ENCODE peak calls at places on chromosomes 6 and 20, in seven cellular contexts. One of them, this sample, is unnamed.

GRCh38 chr6:110170081-110170480 is 9.4 kb downstream of the WASF1 start:
- DNase-seq in HFF-Myc: no peak
- DNase-seq in AG04450: no peak
- DNase-seq in cardiac fibroblast: no peak
- DNase-seq in fibroblast of villous mesenchyme: no peak
- DNase-seq in tibial artery: no peak
- DNase-seq in astrocyte of the cerebellum: no peak
- DNase-seq in this sample: no peak

GRCh38 chr6:170376386-170377084 is 70.0 kb downstream of the FAM120B start:
- DNase-seq in HFF-Myc: no peak
- DNase-seq in AG04450: no peak
- DNase-seq in cardiac fibroblast: no peak
- DNase-seq in fibroblast of villous mesenchyme: no peak
- DNase-seq in tibial artery: no peak
- DNase-seq in astrocyte of the cerebellum: no peak
- DNase-seq in this sample: no peak

GRCh38 chr6:153616506-153616905 is 422.5 kb upstream of the OPRM1 start:
- DNase-seq in HFF-Myc: no peak
- DNase-seq in AG04450: no peak
- DNase-seq in cardiac fibroblast: no peak
- DNase-seq in fibroblast of villous mesenchyme: no peak
- DNase-seq in tibial artery: no peak
- DNase-seq in astrocyte of the cerebellum: no peak
- DNase-seq in this sample: no peak

GRCh38 chr6:100035873-100036653 is 42.0 kb upstream of the MCHR2 start:
- DNase-seq in HFF-Myc: no peak
- DNase-seq in AG04450: no peak
- DNase-seq in cardiac fibroblast: no peak
- DNase-seq in fibroblast of villous mesenchyme: no peak
- DNase-seq in tibial artery: no peak
- DNase-seq in astrocyte of the cerebellum: no peak
- DNase-seq in this sample: no peak

GRCh38 chr6:111980168-111980567 is 73.7 kb upstream of the CCN6 start:
- DNase-seq in HFF-Myc: no peak
- DNase-seq in AG04450: peak; percentile 42
- DNase-seq in cardiac fibroblast: peak; percentile 57
- DNase-seq in fibroblast of villous mesenchyme: peak; percentile 30
- DNase-seq in tibial artery: no peak
- DNase-seq in astrocyte of the cerebellum: no peak
- DNase-seq in this sample: peak; percentile 57

GRCh38 chr6:52015953-52016352 is 71.5 kb downstream of the PKHD1 start:
- DNase-seq in HFF-Myc: no peak
- DNase-seq in AG04450: no peak
- DNase-seq in cardiac fibroblast: no peak
- DNase-seq in fibroblast of villous mesenchyme: no peak
- DNase-seq in tibial artery: no peak
- DNase-seq in astrocyte of the cerebellum: no peak
- DNase-seq in this sample: no peak

GRCh38 chr20:50874758-50875665 is 56.2 kb downstream of the ADNP start:
- DNase-seq in HFF-Myc: no peak
- DNase-seq in AG04450: no peak
- DNase-seq in cardiac fibroblast: no peak
- DNase-seq in fibroblast of villous mesenchyme: no peak
- DNase-seq in tibial artery: no peak
- DNase-seq in astrocyte of the cerebellum: no peak
- DNase-seq in this sample: no peak

GRCh38 chr6:136579800-136580199 is 29.6 kb upstream of the MAP7 start:
- DNase-seq in HFF-Myc: no peak
- DNase-seq in AG04450: no peak
- DNase-seq in cardiac fibroblast: peak; percentile 53
- DNase-seq in fibroblast of villous mesenchyme: peak; percentile 87
- DNase-seq in tibial artery: no peak
- DNase-seq in astrocyte of the cerebellum: no peak
- DNase-seq in this sample: peak; percentile 76

GRCh38 chr6:166167801-166168615 is at the start of gene TBXT:
- DNase-seq in HFF-Myc: no peak
- DNase-seq in AG04450: no peak
- DNase-seq in cardiac fibroblast: no peak
- DNase-seq in fibroblast of villous mesenchyme: no peak
- DNase-seq in tibial artery: no peak
- DNase-seq in astrocyte of the cerebellum: no peak
- DNase-seq in this sample: no peak

GRCh38 chr20:44207066-44207723 is 3.4 kb downstream of the OSER1 start:
- DNase-seq in HFF-Myc: no peak
- DNase-seq in AG04450: no peak
- DNase-seq in cardiac fibroblast: no peak
- DNase-seq in fibroblast of villous mesenchyme: no peak
- DNase-seq in tibial artery: no peak
- DNase-seq in astrocyte of the cerebellum: no peak
- DNase-seq in this sample: no peak

GRCh38 chr20:58711266-58712051 is 18.9 kb downstream of the NPEPL1 start:
- DNase-seq in HFF-Myc: no peak
- DNase-seq in AG04450: no peak
- DNase-seq in cardiac fibroblast: no peak
- DNase-seq in fibroblast of villous mesenchyme: no peak
- DNase-seq in tibial artery: peak; percentile 14
- DNase-seq in astrocyte of the cerebellum: no peak
- DNase-seq in this sample: no peak

GRCh38 chr6:1552296-1552761 is 57.4 kb upstream of the FOXC1 start:
- DNase-seq in HFF-Myc: no peak
- DNase-seq in AG04450: no peak
- DNase-seq in cardiac fibroblast: peak; percentile 30
- DNase-seq in fibroblast of villous mesenchyme: no peak
- DNase-seq in tibial artery: no peak
- DNase-seq in astrocyte of the cerebellum: no peak
- DNase-seq in this sample: peak; percentile 18

GRCh38 chr6:116115781-116116180 is 10.2 kb downstream of the COL10A1 start:
- DNase-seq in HFF-Myc: no peak
- DNase-seq in AG04450: no peak
- DNase-seq in cardiac fibroblast: peak; percentile 36
- DNase-seq in fibroblast of villous mesenchyme: no peak
- DNase-seq in tibial artery: no peak
- DNase-seq in astrocyte of the cerebellum: no peak
- DNase-seq in this sample: peak; percentile 23
- TF ChIP-seq CTCF in HFF-Myc: no peak
- TF ChIP-seq CTCF in AG04450: peak; percentile 54
- TF ChIP-seq CTCF in cardiac fibroblast: peak; percentile 35
- TF ChIP-seq CTCF in fibroblast of villous mesenchyme: peak; percentile 48
- TF ChIP-seq CTCF in tibial artery: peak; percentile 28
- TF ChIP-seq CTCF in astrocyte of the cerebellum: no peak
- TF ChIP-seq CTCF in this sample: peak; percentile 41

DNA sequence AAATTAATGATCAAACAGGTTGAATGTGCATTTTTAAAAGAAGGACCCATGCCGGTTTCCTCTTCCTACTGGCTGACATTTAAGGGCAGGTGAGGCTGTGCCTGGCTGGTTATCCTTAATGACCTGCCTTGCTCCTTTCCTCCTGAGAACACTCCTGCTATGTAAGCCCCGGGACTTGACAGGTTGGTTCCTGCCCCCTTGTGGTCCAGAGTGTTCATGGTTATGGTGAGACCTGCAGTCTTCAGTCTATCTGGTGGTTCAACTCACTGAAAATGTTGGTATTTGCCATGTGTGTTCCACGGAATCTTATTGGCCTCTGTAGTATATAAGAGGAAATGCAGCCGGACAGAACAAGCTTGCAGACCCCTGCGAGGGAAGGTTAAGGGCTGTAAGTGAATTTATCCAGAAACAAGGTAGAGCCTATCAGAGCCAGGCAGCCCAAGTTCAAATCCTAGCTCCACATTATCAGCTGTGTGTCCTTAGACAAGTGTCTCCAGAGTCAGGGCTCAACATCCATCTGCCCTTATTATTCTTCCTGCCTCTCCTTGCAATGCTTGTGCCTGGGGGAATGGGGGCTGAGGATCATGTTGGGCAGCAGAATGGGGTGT is 5.2 kb upstream of the BPIFA3 start:
- DNase-seq in HFF-Myc: peak; percentile 1
- DNase-seq in AG04450: no peak
- DNase-seq in cardiac fibroblast: peak; percentile 49
- DNase-seq in fibroblast of villous mesenchyme: peak; percentile 34
- DNase-seq in tibial artery: no peak
- DNase-seq in astrocyte of the cerebellum: peak; percentile 6
- DNase-seq in this sample: peak; percentile 46
- TF ChIP-seq CTCF in HFF-Myc: peak; percentile 51
- TF ChIP-seq CTCF in AG04450: peak; percentile 43
- TF ChIP-seq CTCF in cardiac fibroblast: peak; percentile 47
- TF ChIP-seq CTCF in fibroblast of villous mesenchyme: peak; percentile 52
- TF ChIP-seq CTCF in tibial artery: no peak
- TF ChIP-seq CTCF in astrocyte of the cerebellum: peak; percentile 55
- TF ChIP-seq CTCF in this sample: peak; percentile 49

DNA sequence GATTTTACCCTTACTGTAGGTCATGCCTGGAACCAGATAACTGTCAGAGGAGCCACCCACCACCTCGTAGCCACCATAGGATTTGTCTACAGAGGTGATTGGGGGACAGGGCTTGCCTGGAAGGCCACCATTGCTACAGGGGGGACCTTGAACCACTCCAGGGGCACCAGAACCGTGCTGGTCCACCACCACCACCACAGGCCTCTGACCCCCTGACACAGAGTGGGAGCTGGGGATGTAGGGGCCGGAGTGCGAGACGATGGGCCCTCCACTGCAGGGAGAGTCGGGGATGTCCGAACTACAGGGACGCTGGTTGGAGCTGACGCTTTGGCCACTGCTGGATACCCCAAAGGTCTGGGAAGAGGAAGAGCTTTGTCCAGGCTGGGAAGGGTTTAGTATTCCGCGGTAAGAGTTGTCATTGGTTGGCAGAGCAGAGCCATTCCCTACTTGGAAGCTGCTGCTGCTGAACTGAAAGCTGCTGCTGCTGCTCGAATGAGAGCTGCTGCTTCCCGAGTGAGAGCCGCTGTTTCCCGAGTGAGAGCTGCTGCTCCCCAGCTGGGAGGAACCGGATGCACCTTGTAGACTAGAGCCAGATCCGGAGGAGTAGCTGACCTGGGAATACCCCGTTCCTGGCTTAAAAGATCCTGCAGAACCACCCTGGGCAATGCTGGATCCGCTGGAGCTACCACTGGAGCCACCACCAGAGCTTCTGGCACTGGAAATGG is 2.2 kb downstream of the PSORS1C1 start:
- DNase-seq in HFF-Myc: no peak
- DNase-seq in AG04450: no peak
- DNase-seq in cardiac fibroblast: peak; percentile 61
- DNase-seq in fibroblast of villous mesenchyme: peak; percentile 25
- DNase-seq in tibial artery: peak; percentile 58
- DNase-seq in astrocyte of the cerebellum: no peak
- DNase-seq in this sample: peak; percentile 55
- TF ChIP-seq CTCF in HFF-Myc: no peak
- TF ChIP-seq CTCF in AG04450: no peak
- TF ChIP-seq CTCF in cardiac fibroblast: no peak
- TF ChIP-seq CTCF in fibroblast of villous mesenchyme: no peak
- TF ChIP-seq CTCF in tibial artery: no peak
- TF ChIP-seq CTCF in astrocyte of the cerebellum: no peak
- TF ChIP-seq CTCF in this sample: no peak

GRCh38 chr20:62900052-62900691 is 26.1 kb downstream of the DIDO1 start:
- DNase-seq in HFF-Myc: no peak
- DNase-seq in AG04450: peak; percentile 33
- DNase-seq in cardiac fibroblast: peak; percentile 83
- DNase-seq in fibroblast of villous mesenchyme: peak; percentile 78
- DNase-seq in tibial artery: peak; percentile 71
- DNase-seq in astrocyte of the cerebellum: no peak
- DNase-seq in this sample: peak; percentile 82
- TF ChIP-seq CTCF in HFF-Myc: peak; percentile 60
- TF ChIP-seq CTCF in AG04450: peak; percentile 88
- TF ChIP-seq CTCF in cardiac fibroblast: peak; percentile 98
- TF ChIP-seq CTCF in fibroblast of villous mesenchyme: peak; percentile 69
- TF ChIP-seq CTCF in tibial artery: peak; percentile 88
- TF ChIP-seq CTCF in astrocyte of the cerebellum: peak; percentile 64
- TF ChIP-seq CTCF in this sample: peak; percentile 97

GRCh38 chr20:43209831-43210230 is 20.1 kb upstream of the PTPRT start:
- DNase-seq in HFF-Myc: no peak
- DNase-seq in AG04450: no peak
- DNase-seq in cardiac fibroblast: no peak
- DNase-seq in fibroblast of villous mesenchyme: no peak
- DNase-seq in tibial artery: no peak
- DNase-seq in astrocyte of the cerebellum: no peak
- DNase-seq in this sample: no peak

DNA sequence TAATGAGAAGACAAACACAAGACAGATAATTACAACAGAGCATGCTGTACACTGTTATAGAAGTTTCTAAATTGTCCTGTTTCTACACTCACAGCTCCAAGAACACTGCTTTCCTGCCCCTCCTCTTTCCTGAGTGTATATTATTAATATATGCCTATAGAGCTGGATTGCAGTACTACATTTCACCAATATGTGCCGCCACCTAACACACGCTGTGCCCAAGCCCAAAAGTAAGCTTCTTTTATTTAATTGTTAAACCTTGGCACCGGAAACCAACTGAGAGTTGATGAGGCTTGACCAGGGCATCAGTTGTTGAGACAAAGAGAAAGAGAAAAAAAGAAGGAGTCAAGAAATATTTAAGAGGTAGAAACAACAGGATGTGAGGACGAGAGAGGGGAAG is 16.0 kb upstream of the PTPRT start:
- DNase-seq in HFF-Myc: no peak
- DNase-seq in AG04450: no peak
- DNase-seq in cardiac fibroblast: no peak
- DNase-seq in fibroblast of villous mesenchyme: no peak
- DNase-seq in tibial artery: no peak
- DNase-seq in astrocyte of the cerebellum: no peak
- DNase-seq in this sample: no peak
- TF ChIP-seq CTCF in HFF-Myc: no peak
- TF ChIP-seq CTCF in AG04450: peak; percentile 6
- TF ChIP-seq CTCF in cardiac fibroblast: no peak
- TF ChIP-seq CTCF in fibroblast of villous mesenchyme: no peak
- TF ChIP-seq CTCF in tibial artery: no peak
- TF ChIP-seq CTCF in astrocyte of the cerebellum: no peak
- TF ChIP-seq CTCF in this sample: no peak

DNA sequence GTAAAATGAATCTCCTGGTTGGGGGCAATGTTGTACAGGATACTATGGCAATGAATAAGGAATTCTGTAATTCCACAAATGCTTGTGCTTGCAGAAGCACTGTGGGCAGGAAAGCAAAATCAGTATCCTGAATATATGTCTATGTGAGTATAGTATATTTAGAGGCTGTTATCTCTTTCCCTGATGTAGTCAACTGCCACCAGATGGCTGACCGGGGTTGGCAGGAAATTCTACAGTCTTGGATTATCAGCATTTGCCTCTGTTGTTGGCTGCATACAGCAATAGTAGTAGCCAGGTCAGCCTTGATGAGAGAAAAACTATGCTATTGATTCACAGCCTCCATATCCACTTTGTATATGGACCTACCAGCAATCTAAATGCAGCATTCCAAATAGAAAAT is 425.1 kb upstream of the JAG1 start:
- DNase-seq in HFF-Myc: no peak
- DNase-seq in AG04450: no peak
- DNase-seq in cardiac fibroblast: no peak
- DNase-seq in fibroblast of villous mesenchyme: no peak
- DNase-seq in tibial artery: no peak
- DNase-seq in astrocyte of the cerebellum: no peak
- DNase-seq in this sample: no peak
- TF ChIP-seq CTCF in HFF-Myc: peak; percentile 7
- TF ChIP-seq CTCF in AG04450: no peak
- TF ChIP-seq CTCF in cardiac fibroblast: no peak
- TF ChIP-seq CTCF in fibroblast of villous mesenchyme: peak; percentile 33
- TF ChIP-seq CTCF in tibial artery: no peak
- TF ChIP-seq CTCF in astrocyte of the cerebellum: no peak
- TF ChIP-seq CTCF in this sample: peak; percentile 16